ENCODE peak calls at places on chromosomes 13 and 19, in five cellular contexts. E, I, Y, W and A are unnamed samples.

GRCh38 chr19:14391156-14391821 is 10.0 kb downstream of the ADGRE5 start:
- DNase-seq in Y (no peak), E (no peak), I (no peak), W (no peak), A (no peak)

GRCh38 chr19:47369923-47370625 is 21.0 kb downstream of the DHX34 start:
- DNase-seq in W (no peak), I (no peak), E (no peak), Y (no peak), A (no peak)

GRCh38 chr19:42198676-42199439 is 18.6 kb downstream of the DEDD2 start:
- DNase-seq in Y (no peak), I (no peak), E (no peak), W (peak; percentile 53), A (no peak)

GRCh38 chr13:28574617-28575142 is 79.8 kb upstream of the FLT1 start:
- DNase-seq in I (no peak), E (no peak), W (peak; percentile 25), Y (peak; percentile 10), A (no peak)

GRCh38 chr13:102726430-102726829 is 31.6 kb upstream of the METTL21C start:
- DNase-seq in Y (peak; percentile 35), I (no peak), W (no peak), E (no peak), A (no peak)

GRCh38 chr13:65095118-65095517 is 2135.0 kb downstream of the PCDH9 start:
- DNase-seq in Y (no peak), E (no peak), W (no peak), I (no peak), A (no peak)

GRCh38 chr19:39878398-39878797 is 32.2 kb upstream of the FBL start:
- DNase-seq in W (no peak), E (no peak), Y (no peak), I (no peak), A (no peak)

GRCh38 chr19:12866416-12867119 is 14.7 kb downstream of the DNASE2 start:
- DNase-seq in I (no peak), E (peak; percentile 54), Y (no peak), W (no peak), A (no peak)

GRCh38 chr13:50608357-50608756 is 235.1 kb downstream of the DLEU7 start:
- DNase-seq in I (no peak), Y (no peak), W (no peak), E (no peak), A (no peak)

GRCh38 chr13:23724196-23724970 is 154.2 kb downstream of the TNFRSF19 start:
- DNase-seq in W (no peak), E (no peak), Y (no peak), I (no peak), A (no peak)

GRCh38 chr19:12669272-12670158 is 2.9 kb downstream of the WDR83 start:
- DNase-seq in I (peak; percentile 65), W (peak; percentile 72), Y (peak; percentile 67), E (peak; percentile 81), A (peak; percentile 72)

GRCh38 chr19:14418743-14419037 is 451 bp downstream of the DDX39A start:
- DNase-seq in E (no peak), W (no peak), Y (no peak), I (no peak), A (no peak)

GRCh38 chr19:56829586-56829985 is 10.9 kb downstream of the PEG3 start:
- DNase-seq in I (no peak), E (no peak), W (no peak), Y (no peak), A (no peak)

GRCh38 chr13:46963874-46964273 is 67.0 kb upstream of the HTR2A start:
- DNase-seq in W (no peak), E (no peak), Y (no peak), I (no peak), A (no peak)

GRCh38 chr19:17281391-17282304 is at the start of gene ANKLE1:
- DNase-seq in Y (no peak), I (no peak), E (peak; percentile 79), W (peak; percentile 32), A (no peak)

GRCh38 chr13:35856084-35856483 is 275.1 kb downstream of the DCLK1 start:
- DNase-seq in W (no peak), I (no peak), Y (no peak), E (no peak), A (no peak)

GRCh38 chr13:50685491-50685890 is 158.0 kb downstream of the DLEU7 start:
- DNase-seq in E (no peak), Y (no peak), I (no peak), W (no peak), A (no peak)

DNA sequence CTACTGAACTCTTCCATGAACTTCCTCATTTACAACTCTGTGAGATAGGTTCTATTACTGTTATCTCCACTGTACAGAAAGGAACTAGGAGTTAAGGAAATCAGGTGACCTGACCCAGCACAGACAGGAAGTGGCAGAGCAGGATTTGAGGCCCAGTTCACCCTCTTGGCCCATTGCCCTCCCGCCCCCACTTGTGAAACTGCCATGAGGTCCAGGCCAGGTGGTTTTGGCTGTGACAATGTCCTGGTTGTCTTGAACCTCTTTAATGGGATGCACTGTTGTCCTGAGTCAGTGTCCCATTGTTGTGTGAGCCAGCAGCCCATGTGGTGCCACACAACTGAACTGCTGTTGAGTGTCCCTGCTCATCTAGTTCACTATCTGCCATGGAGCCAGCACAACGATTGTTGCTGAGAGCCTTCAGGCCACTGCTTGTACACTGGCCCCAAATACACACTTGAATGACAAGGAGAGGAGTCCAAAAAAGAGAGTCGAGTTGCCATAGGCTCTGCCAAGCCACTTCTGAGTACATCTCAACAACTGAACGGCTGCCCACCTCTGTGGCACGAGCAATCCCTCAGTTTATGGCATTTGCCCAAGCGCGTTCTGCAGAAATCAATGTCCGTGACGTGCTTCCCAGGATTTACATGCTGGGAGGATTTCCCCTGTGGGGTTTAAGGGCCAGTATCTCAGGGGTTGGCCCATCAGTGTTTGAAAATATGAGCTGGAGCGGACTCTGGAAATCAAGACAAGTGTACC is 484.6 kb downstream of the TSHZ3 start:
- DNase-seq in Y (no peak), I (no peak), E (no peak), W (no peak), A (no peak)
- TF ChIP-seq SUZ12 in Y (no peak), I (no peak), E (no peak), W (no peak), A (no peak)

GRCh38 chr19:53511357-53511756 is 26.6 kb upstream of the ZNF331 start:
- DNase-seq in W (no peak), Y (no peak), E (no peak), I (no peak), A (no peak)

GRCh38 chr19:53509443-53509842 is 28.5 kb upstream of the ZNF331 start:
- DNase-seq in W (no peak), Y (no peak), E (no peak), I (no peak), A (no peak)

GRCh38 chr19:53507523-53508442 is 30.2 kb upstream of the ZNF331 start:
- DNase-seq in E (no peak), W (no peak), Y (peak; percentile 95), I (no peak), A (no peak)

GRCh38 chr19:53509845-53510244 is 28.1 kb upstream of the ZNF331 start:
- DNase-seq in Y (no peak), I (no peak), W (no peak), E (no peak), A (no peak)

GRCh38 chr19:53511933-53512374 is 26.0 kb upstream of the ZNF331 start:
- DNase-seq in W (no peak), Y (peak; percentile 71), I (peak; percentile 63), E (peak; percentile 88), A (peak; percentile 28)
- TF ChIP-seq SUZ12 in W (no peak), Y (no peak), I (no peak), E (no peak), A (no peak)

GRCh38 chr19:752652-753517 is 2.0 kb downstream of the MISP start:
- DNase-seq in E (no peak), I (no peak), Y (peak; percentile 92), W (no peak), A (no peak)
- TF ChIP-seq SUZ12 in E (no peak), I (no peak), Y (no peak), W (no peak), A (no peak)

GRCh38 chr19:5246554-5247155 is 94.0 kb downstream of the PTPRS start:
- DNase-seq in E (no peak), Y (no peak), I (no peak), W (no peak), A (no peak)
- TF ChIP-seq SUZ12 in E (no peak), Y (no peak), I (no peak), W (no peak), A (no peak)

GRCh38 chr19:58317481-58318072 is 9.2 kb upstream of the ZSCAN22 start:
- DNase-seq in E (no peak), W (no peak), Y (no peak), I (no peak), A (no peak)
- TF ChIP-seq SUZ12 in E (no peak), W (no peak), Y (no peak), I (no peak), A (no peak)

DNA sequence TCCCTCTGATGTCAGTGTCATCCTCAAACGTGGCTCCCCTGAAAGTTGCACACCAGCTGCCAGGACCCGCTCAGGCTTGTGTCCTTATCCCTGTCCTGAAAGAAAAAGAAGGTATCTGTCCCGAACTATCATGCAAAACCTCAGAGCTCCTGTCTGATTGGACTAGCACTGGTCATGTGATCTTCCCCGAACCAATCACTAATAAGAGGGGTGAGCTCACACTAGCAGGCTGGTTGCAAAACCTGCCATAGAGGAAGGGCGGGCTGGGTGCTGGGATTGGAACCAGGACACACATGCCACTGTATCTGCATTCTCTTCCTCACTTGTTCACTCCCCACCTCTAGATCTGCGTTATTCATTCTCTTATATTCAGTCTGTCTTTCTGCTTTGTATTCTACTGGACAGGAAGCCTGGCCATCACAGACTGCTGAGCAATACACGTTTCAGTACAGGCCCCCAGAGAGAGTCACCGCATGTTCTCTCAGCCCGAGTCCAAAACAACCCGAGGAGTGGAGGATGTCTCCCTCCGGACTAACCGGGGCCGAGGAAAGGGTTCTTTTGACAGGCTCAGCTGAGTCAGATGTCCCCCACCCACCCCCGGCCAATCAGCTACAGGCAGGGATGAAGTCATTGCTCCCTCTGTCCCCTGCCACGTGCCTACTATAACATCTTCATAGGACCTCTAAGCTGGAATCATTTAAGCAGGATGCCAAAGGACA is 97.7 kb downstream of the SIPA1L3 start:
- DNase-seq in Y (peak; percentile 42), I (peak; percentile 88), W (peak; percentile 95), E (peak; percentile 78), A (peak; percentile 82)
- TF ChIP-seq SUZ12 in Y (no peak), I (no peak), W (no peak), E (no peak), A (no peak)

GRCh38 chr13:40187324-40187795 is 479.1 kb downstream of the FOXO1 start:
- DNase-seq in W (no peak), Y (no peak), E (no peak), I (no peak), A (peak; percentile 20)
- TF ChIP-seq SUZ12 in W (no peak), Y (no peak), E (no peak), I (no peak), A (no peak)

GRCh38 chr19:16026131-16026530 is 50.2 kb upstream of the TPM4 start:
- DNase-seq in W (no peak), I (no peak), E (no peak), Y (no peak), A (no peak)
- TF ChIP-seq SUZ12 in W (no peak), I (no peak), E (no peak), Y (no peak), A (no peak)